ENCODE peak calls at places on chromosomes 6 and 20, in nine cellular contexts. One of them, this sample, is unnamed.

GRCh38 chr6:133392015-133392414 is 150.9 kb downstream of the EYA4 start:
- DNase-seq in suprapubic skin: no peak
- DNase-seq in right atrium auricular region: no peak
- DNase-seq in Panc1: no peak
- DNase-seq in AG10803: no peak
- DNase-seq in fibroblast of the aortic adventitia: no peak
- DNase-seq in cardiac fibroblast: no peak
- DNase-seq in neural progenitor cell: no peak
- DNase-seq in stomach: no peak
- DNase-seq in this sample: no peak

GRCh38 chr6:151719070-151719469 is 88.4 kb upstream of the ESR1 start:
- DNase-seq in suprapubic skin: no peak
- DNase-seq in right atrium auricular region: no peak
- DNase-seq in Panc1: no peak
- DNase-seq in AG10803: no peak
- DNase-seq in fibroblast of the aortic adventitia: no peak
- DNase-seq in cardiac fibroblast: no peak
- DNase-seq in neural progenitor cell: no peak
- DNase-seq in stomach: no peak
- DNase-seq in this sample: no peak

GRCh38 chr6:98137391-98137790 is 697.0 kb upstream of the POU3F2 start:
- DNase-seq in suprapubic skin: no peak
- DNase-seq in right atrium auricular region: no peak
- DNase-seq in Panc1: no peak
- DNase-seq in AG10803: no peak
- DNase-seq in fibroblast of the aortic adventitia: no peak
- DNase-seq in cardiac fibroblast: no peak
- DNase-seq in neural progenitor cell: peak
- DNase-seq in stomach: no peak
- DNase-seq in this sample: no peak

GRCh38 chr6:79949235-79949634 is 1.9 kb upstream of the ELOVL4 start:
- DNase-seq in suprapubic skin: no peak
- DNase-seq in right atrium auricular region: no peak
- DNase-seq in Panc1: peak
- DNase-seq in AG10803: peak
- DNase-seq in fibroblast of the aortic adventitia: peak
- DNase-seq in cardiac fibroblast: peak
- DNase-seq in neural progenitor cell: peak
- DNase-seq in stomach: peak
- DNase-seq in this sample: peak

GRCh38 chr6:90559931-90560330 is 26.9 kb downstream of the MAP3K7 start:
- DNase-seq in suprapubic skin: no peak
- DNase-seq in right atrium auricular region: no peak
- DNase-seq in Panc1: no peak
- DNase-seq in AG10803: no peak
- DNase-seq in fibroblast of the aortic adventitia: no peak
- DNase-seq in cardiac fibroblast: no peak
- DNase-seq in neural progenitor cell: no peak
- DNase-seq in stomach: no peak
- DNase-seq in this sample: no peak

GRCh38 chr20:39849664-39850063 is 839.4 kb downstream of the MAFB start:
- DNase-seq in suprapubic skin: peak
- DNase-seq in right atrium auricular region: peak
- DNase-seq in Panc1: no peak
- DNase-seq in AG10803: peak
- DNase-seq in fibroblast of the aortic adventitia: peak
- DNase-seq in cardiac fibroblast: peak
- DNase-seq in neural progenitor cell: no peak
- DNase-seq in stomach: peak
- DNase-seq in this sample: peak

GRCh38 chr6:161584051-161584450 is 310.2 kb upstream of the AGPAT4 start:
- DNase-seq in suprapubic skin: no peak
- DNase-seq in right atrium auricular region: no peak
- DNase-seq in Panc1: no peak
- DNase-seq in AG10803: no peak
- DNase-seq in fibroblast of the aortic adventitia: no peak
- DNase-seq in cardiac fibroblast: no peak
- DNase-seq in neural progenitor cell: no peak
- DNase-seq in stomach: no peak
- DNase-seq in this sample: peak

GRCh38 chr20:46905364-46906125 is 10.9 kb downstream of the EYA2 start:
- DNase-seq in suprapubic skin: no peak
- DNase-seq in right atrium auricular region: peak
- DNase-seq in Panc1: no peak
- DNase-seq in AG10803: peak
- DNase-seq in fibroblast of the aortic adventitia: peak
- DNase-seq in cardiac fibroblast: peak
- DNase-seq in neural progenitor cell: no peak
- DNase-seq in stomach: no peak
- DNase-seq in this sample: peak

GRCh38 chr6:167093922-167094432 is 28.9 kb upstream of the CCR6 start:
- DNase-seq in suprapubic skin: no peak
- DNase-seq in right atrium auricular region: no peak
- DNase-seq in Panc1: no peak
- DNase-seq in AG10803: no peak
- DNase-seq in fibroblast of the aortic adventitia: no peak
- DNase-seq in cardiac fibroblast: no peak
- DNase-seq in neural progenitor cell: no peak
- DNase-seq in stomach: no peak
- DNase-seq in this sample: no peak

GRCh38 chr6:135667694-135668455 is 170.3 kb upstream of the AHI1 start:
- DNase-seq in suprapubic skin: no peak
- DNase-seq in right atrium auricular region: no peak
- DNase-seq in Panc1: no peak
- DNase-seq in AG10803: peak
- DNase-seq in fibroblast of the aortic adventitia: peak
- DNase-seq in cardiac fibroblast: peak
- DNase-seq in neural progenitor cell: no peak
- DNase-seq in stomach: no peak
- DNase-seq in this sample: peak

GRCh38 chr20:16606468-16606867 is 33.2 kb upstream of the KIF16B start:
- DNase-seq in suprapubic skin: no peak
- DNase-seq in right atrium auricular region: no peak
- DNase-seq in Panc1: no peak
- DNase-seq in AG10803: no peak
- DNase-seq in fibroblast of the aortic adventitia: no peak
- DNase-seq in cardiac fibroblast: no peak
- DNase-seq in neural progenitor cell: no peak
- DNase-seq in stomach: no peak
- DNase-seq in this sample: no peak

GRCh38 chr6:72216222-72217106 is 330.1 kb downstream of the RIMS1 start:
- DNase-seq in suprapubic skin: no peak
- DNase-seq in right atrium auricular region: no peak
- DNase-seq in Panc1: no peak
- DNase-seq in AG10803: no peak
- DNase-seq in fibroblast of the aortic adventitia: no peak
- DNase-seq in cardiac fibroblast: no peak
- DNase-seq in neural progenitor cell: no peak
- DNase-seq in stomach: peak
- DNase-seq in this sample: no peak

GRCh38 chr6:72217626-72218025 is 331.3 kb downstream of the RIMS1 start:
- DNase-seq in suprapubic skin: no peak
- DNase-seq in right atrium auricular region: no peak
- DNase-seq in Panc1: no peak
- DNase-seq in AG10803: no peak
- DNase-seq in fibroblast of the aortic adventitia: no peak
- DNase-seq in cardiac fibroblast: no peak
- DNase-seq in neural progenitor cell: no peak
- DNase-seq in stomach: no peak
- DNase-seq in this sample: no peak

GRCh38 chr6:72212686-72213085 is 326.3 kb downstream of the RIMS1 start:
- DNase-seq in suprapubic skin: no peak
- DNase-seq in right atrium auricular region: no peak
- DNase-seq in Panc1: no peak
- DNase-seq in AG10803: no peak
- DNase-seq in fibroblast of the aortic adventitia: no peak
- DNase-seq in cardiac fibroblast: no peak
- DNase-seq in neural progenitor cell: no peak
- DNase-seq in stomach: no peak
- DNase-seq in this sample: no peak

GRCh38 chr6:72219536-72219935 is 333.2 kb downstream of the RIMS1 start:
- DNase-seq in suprapubic skin: no peak
- DNase-seq in right atrium auricular region: no peak
- DNase-seq in Panc1: no peak
- DNase-seq in AG10803: peak
- DNase-seq in fibroblast of the aortic adventitia: no peak
- DNase-seq in cardiac fibroblast: no peak
- DNase-seq in neural progenitor cell: no peak
- DNase-seq in stomach: no peak
- DNase-seq in this sample: no peak

GRCh38 chr6:72218125-72218524 is 331.8 kb downstream of the RIMS1 start:
- DNase-seq in suprapubic skin: no peak
- DNase-seq in right atrium auricular region: no peak
- DNase-seq in Panc1: peak
- DNase-seq in AG10803: peak
- DNase-seq in fibroblast of the aortic adventitia: peak
- DNase-seq in cardiac fibroblast: peak
- DNase-seq in neural progenitor cell: peak
- DNase-seq in stomach: peak
- DNase-seq in this sample: peak
- TF ChIP-seq CTCF in suprapubic skin: no peak
- TF ChIP-seq CTCF in right atrium auricular region: no peak
- TF ChIP-seq CTCF in Panc1: peak
- TF ChIP-seq CTCF in AG10803: peak
- TF ChIP-seq CTCF in fibroblast of the aortic adventitia: peak
- TF ChIP-seq CTCF in cardiac fibroblast: peak
- TF ChIP-seq CTCF in neural progenitor cell: peak
- TF ChIP-seq CTCF in stomach: peak
- TF ChIP-seq CTCF in this sample: peak

DNA sequence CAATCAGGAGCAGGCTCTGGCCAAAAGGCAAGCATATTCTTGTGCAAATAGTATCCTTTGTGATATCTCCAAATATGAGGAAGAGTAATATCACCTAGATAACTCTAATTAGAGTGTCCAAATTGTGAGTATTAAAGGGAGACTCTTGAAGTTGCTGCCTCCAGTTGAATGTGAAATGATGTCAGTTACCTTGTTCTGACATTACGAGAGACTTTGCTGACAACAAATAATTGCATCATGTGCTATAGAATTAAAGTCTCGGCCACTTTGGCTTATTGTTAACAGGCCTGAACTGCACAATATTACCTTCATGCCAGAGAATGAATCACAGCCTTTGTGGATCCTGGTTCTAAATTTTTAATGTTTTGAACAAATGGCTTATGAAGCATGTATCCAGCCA is 106.5 kb downstream of the AIG1 start:
- DNase-seq in suprapubic skin: no peak
- DNase-seq in right atrium auricular region: no peak
- DNase-seq in Panc1: no peak
- DNase-seq in AG10803: no peak
- DNase-seq in fibroblast of the aortic adventitia: no peak
- DNase-seq in cardiac fibroblast: no peak
- DNase-seq in neural progenitor cell: no peak
- DNase-seq in stomach: no peak
- DNase-seq in this sample: no peak
- H3K4me3 ChIP-seq in suprapubic skin: no peak
- H3K4me3 ChIP-seq in right atrium auricular region: no peak
- H3K4me3 ChIP-seq in Panc1: no peak
- H3K4me3 ChIP-seq in AG10803: no peak
- H3K4me3 ChIP-seq in fibroblast of the aortic adventitia: no peak
- H3K4me3 ChIP-seq in cardiac fibroblast: no peak
- H3K4me3 ChIP-seq in neural progenitor cell: no peak
- H3K4me3 ChIP-seq in stomach: no peak
- H3K4me3 ChIP-seq in this sample: no peak

GRCh38 chr6:24599686-24600399 is 46.1 kb downstream of the KIAA0319 start:
- DNase-seq in suprapubic skin: no peak
- DNase-seq in right atrium auricular region: no peak
- DNase-seq in Panc1: no peak
- DNase-seq in AG10803: no peak
- DNase-seq in fibroblast of the aortic adventitia: no peak
- DNase-seq in cardiac fibroblast: no peak
- DNase-seq in neural progenitor cell: no peak
- DNase-seq in stomach: no peak
- DNase-seq in this sample: no peak

GRCh38 chr6:24603241-24603640 is 42.8 kb downstream of the KIAA0319 start:
- DNase-seq in suprapubic skin: no peak
- DNase-seq in right atrium auricular region: no peak
- DNase-seq in Panc1: no peak
- DNase-seq in AG10803: no peak
- DNase-seq in fibroblast of the aortic adventitia: peak
- DNase-seq in cardiac fibroblast: peak
- DNase-seq in neural progenitor cell: no peak
- DNase-seq in stomach: no peak
- DNase-seq in this sample: no peak

GRCh38 chr6:24596717-24597116 is 49.3 kb downstream of the KIAA0319 start:
- DNase-seq in suprapubic skin: no peak
- DNase-seq in right atrium auricular region: no peak
- DNase-seq in Panc1: no peak
- DNase-seq in AG10803: no peak
- DNase-seq in fibroblast of the aortic adventitia: no peak
- DNase-seq in cardiac fibroblast: no peak
- DNase-seq in neural progenitor cell: no peak
- DNase-seq in stomach: no peak
- DNase-seq in this sample: no peak

GRCh38 chr6:24599179-24599578 is 46.8 kb downstream of the KIAA0319 start:
- DNase-seq in suprapubic skin: no peak
- DNase-seq in right atrium auricular region: no peak
- DNase-seq in Panc1: no peak
- DNase-seq in AG10803: no peak
- DNase-seq in fibroblast of the aortic adventitia: no peak
- DNase-seq in cardiac fibroblast: no peak
- DNase-seq in neural progenitor cell: no peak
- DNase-seq in stomach: no peak
- DNase-seq in this sample: no peak

DNA sequence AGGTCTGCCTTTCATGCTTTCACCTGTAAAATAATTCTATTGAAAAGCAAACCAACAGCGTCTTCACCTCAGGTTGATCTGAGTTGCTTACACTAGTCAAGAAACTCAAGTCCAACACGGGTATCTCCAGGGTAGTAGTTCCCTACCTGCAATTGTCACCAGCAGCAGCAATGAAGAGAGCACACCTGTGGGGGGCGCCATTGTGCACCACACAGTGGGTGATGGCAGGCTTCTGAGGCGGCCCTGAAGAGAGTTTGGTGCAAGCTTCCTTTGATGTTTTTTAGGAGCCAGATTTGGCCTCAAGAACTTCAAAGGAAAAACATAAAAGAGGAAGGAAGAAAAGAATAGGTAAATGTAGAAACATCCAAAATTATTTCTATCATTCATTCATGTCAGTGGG is 45.1 kb downstream of the KIAA0319 start:
- DNase-seq in suprapubic skin: no peak
- DNase-seq in right atrium auricular region: no peak
- DNase-seq in Panc1: no peak
- DNase-seq in AG10803: no peak
- DNase-seq in fibroblast of the aortic adventitia: no peak
- DNase-seq in cardiac fibroblast: no peak
- DNase-seq in neural progenitor cell: peak
- DNase-seq in stomach: no peak
- DNase-seq in this sample: no peak
- TF ChIP-seq CTCF in suprapubic skin: no peak
- TF ChIP-seq CTCF in right atrium auricular region: no peak
- TF ChIP-seq CTCF in Panc1: peak
- TF ChIP-seq CTCF in AG10803: no peak
- TF ChIP-seq CTCF in fibroblast of the aortic adventitia: no peak
- TF ChIP-seq CTCF in cardiac fibroblast: no peak
- TF ChIP-seq CTCF in neural progenitor cell: peak
- TF ChIP-seq CTCF in stomach: no peak
- TF ChIP-seq CTCF in this sample: no peak

DNA sequence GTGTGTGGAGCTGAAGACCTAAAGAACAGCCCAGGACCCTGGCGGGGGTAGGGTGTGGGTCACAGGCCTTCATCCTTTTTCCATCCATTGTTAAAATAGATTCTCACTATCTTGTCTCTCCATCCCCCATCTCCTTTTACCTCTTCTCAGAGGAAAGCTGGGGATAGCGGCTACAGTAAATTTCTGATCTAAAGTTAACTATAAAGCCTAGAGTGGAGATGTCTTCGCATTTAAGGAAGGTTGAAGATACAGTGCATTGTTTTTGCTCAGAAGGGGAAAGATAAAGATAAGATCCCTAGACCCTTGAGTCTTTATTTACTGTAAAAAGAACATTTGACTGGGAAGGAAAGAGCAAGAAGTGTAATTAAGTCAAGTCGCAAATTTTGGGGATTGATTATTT is 8.6 kb downstream of the FOXA2 start:
- DNase-seq in suprapubic skin: no peak
- DNase-seq in right atrium auricular region: no peak
- DNase-seq in Panc1: no peak
- DNase-seq in AG10803: no peak
- DNase-seq in fibroblast of the aortic adventitia: no peak
- DNase-seq in cardiac fibroblast: no peak
- DNase-seq in neural progenitor cell: no peak
- DNase-seq in stomach: no peak
- DNase-seq in this sample: no peak
- H3K4me3 ChIP-seq in suprapubic skin: no peak
- H3K4me3 ChIP-seq in right atrium auricular region: no peak
- H3K4me3 ChIP-seq in Panc1: no peak
- H3K4me3 ChIP-seq in AG10803: no peak
- H3K4me3 ChIP-seq in fibroblast of the aortic adventitia: no peak
- H3K4me3 ChIP-seq in cardiac fibroblast: no peak
- H3K4me3 ChIP-seq in neural progenitor cell: no peak
- H3K4me3 ChIP-seq in stomach: peak
- H3K4me3 ChIP-seq in this sample: no peak

This sample was measured in fibroblast of mammary gland.